ENCODE peak calls at places on chromosomes 13 and 19, in six cellular contexts. O, M, R, S, Q and A are unnamed samples.

GRCh38 chr19:7679017-7679720 is 1.5 kb upstream of the TRAPPC5 start:
- DNase-seq in O (peak; percentile 58), M (no peak), R (no peak), S (no peak), Q (no peak), A (no peak)

GRCh38 chr19:46753420-46754155 is 7.3 kb upstream of the STRN4 start:
- DNase-seq in O (peak; percentile 63), M (no peak), R (peak; percentile 84), S (peak; percentile 24), Q (peak; percentile 67), A (no peak)

GRCh38 chr19:54418030-54418929 is 3.0 kb downstream of the TTYH1 start:
- DNase-seq in O (no peak), M (peak; percentile 58), R (no peak), S (no peak), Q (no peak), A (no peak)

GRCh38 chr13:46775385-46776065 is 21.4 kb downstream of the ESD start:
- DNase-seq in O (no peak), M (no peak), R (no peak), S (no peak), Q (no peak), A (no peak)

GRCh38 chr13:111586291-111586690 is 265.8 kb downstream of the TEX29 start:
- DNase-seq in O (no peak), M (no peak), R (peak; percentile 51), S (no peak), Q (no peak), A (no peak)

GRCh38 chr13:53398051-53398450 is 369.4 kb downstream of the OLFM4 start:
- DNase-seq in O (no peak), M (no peak), R (no peak), S (no peak), Q (no peak), A (no peak)

GRCh38 chr19:14979498-14980255 is at the start of gene SLC1A6:
- DNase-seq in O (no peak), M (no peak), R (no peak), S (no peak), Q (no peak), A (no peak)

GRCh38 chr13:84139561-84140158 is 257.4 kb upstream of the SLITRK1 start:
- DNase-seq in O (no peak), M (no peak), R (no peak), S (no peak), Q (no peak), A (no peak)

GRCh38 chr13:26658491-26658890 is 101.0 kb downstream of the WASF3 start:
- DNase-seq in O (no peak), M (peak; percentile 20), R (no peak), S (no peak), Q (no peak), A (no peak)

GRCh38 chr19:5340637-5341447 is at the start of gene PTPRS:
- DNase-seq in O (peak; percentile 41), M (peak; percentile 89), R (peak; percentile 83), S (peak; percentile 81), Q (peak; percentile 57), A (no peak)

GRCh38 chr19:5895890-5896289 is 7.7 kb downstream of the NDUFA11 start:
- DNase-seq in O (no peak), M (no peak), R (no peak), S (no peak), Q (no peak), A (no peak)

GRCh38 chr13:99516153-99516929 is 15.1 kb downstream of the TM9SF2 start:
- DNase-seq in O (no peak), M (no peak), R (no peak), S (no peak), Q (no peak), A (no peak)

GRCh38 chr13:74136089-74136658 is 2.0 kb upstream of the KLF12 start:
- DNase-seq in O (peak; percentile 21), M (peak; percentile 19), R (peak; percentile 78), S (peak; percentile 30), Q (no peak), A (no peak)

GRCh38 chr19:8655340-8655709 is 24.9 kb downstream of the NFILZ start:
- DNase-seq in O (no peak), M (no peak), R (peak; percentile 36), S (no peak), Q (no peak), A (no peak)

GRCh38 chr13:30125422-30126073 is 181.8 kb downstream of the KATNAL1 start:
- DNase-seq in O (no peak), M (no peak), R (no peak), S (peak; percentile 31), Q (peak; percentile 92), A (no peak)

GRCh38 chr13:42651936-42652641 is 78.1 kb downstream of the TNFSF11 start:
- DNase-seq in O (no peak), M (no peak), R (no peak), S (no peak), Q (no peak), A (no peak)

GRCh38 chr13:37403776-37404497 is 194.6 kb downstream of the POSTN start:
- DNase-seq in O (no peak), M (no peak), R (no peak), S (no peak), Q (no peak), A (no peak)

GRCh38 chr19:16722591-16722990 is 2.9 kb downstream of the NWD1 start:
- DNase-seq in O (no peak), M (no peak), R (no peak), S (no peak), Q (no peak), A (no peak)

GRCh38 chr13:26695891-26696311 is 64.7 kb downstream of the GPR12 start:
- DNase-seq in O (no peak), M (no peak), R (no peak), S (no peak), Q (no peak), A (no peak)

GRCh38 chr13:42276683-42277082 is 4.7 kb downstream of the AKAP11 start:
- DNase-seq in O (no peak), M (no peak), R (no peak), S (no peak), Q (no peak), A (no peak)

GRCh38 chr13:34156841-34157365 is 339.0 kb downstream of the RFC3 start:
- DNase-seq in O (no peak), M (peak; percentile 42), R (no peak), S (peak; percentile 88), Q (peak; percentile 82), A (peak; percentile 91)

GRCh38 chr19:6765738-6766356 is 1.4 kb downstream of the SH2D3A start:
- DNase-seq in O (no peak), M (no peak), R (no peak), S (peak; percentile 43), Q (no peak), A (peak; percentile 53)

GRCh38 chr13:72850959-72851677 is 69.2 kb downstream of the PIBF1 start:
- DNase-seq in O (no peak), M (no peak), R (no peak), S (no peak), Q (no peak), A (no peak)

GRCh38 chr13:107883561-107884175 is 331.7 kb downstream of the LIG4 start:
- DNase-seq in O (no peak), M (no peak), R (no peak), S (peak; percentile 51), Q (no peak), A (peak; percentile 89)

GRCh38 chr13:73223372-73223781 is 164.6 kb downstream of the KLF5 start:
- DNase-seq in O (no peak), M (no peak), R (no peak), S (no peak), Q (no peak), A (no peak)

GRCh38 chr19:3536429-3537100 is 2.4 kb upstream of the TEKTIP1 start:
- DNase-seq in O (no peak), M (peak; percentile 81), R (no peak), S (no peak), Q (no peak), A (no peak)

GRCh38 chr13:48443442-48444208 is 30.7 kb upstream of the LPAR6 start:
- DNase-seq in O (no peak), M (no peak), R (no peak), S (no peak), Q (no peak), A (no peak)

GRCh38 chr13:39855236-39855635 is 199.8 kb downstream of the COG6 start:
- DNase-seq in O (no peak), M (no peak), R (no peak), S (no peak), Q (no peak), A (no peak)

GRCh38 chr13:74695021-74695800 is 561.0 kb upstream of the KLF12 start:
- DNase-seq in O (no peak), M (no peak), R (no peak), S (no peak), Q (no peak), A (no peak)

GRCh38 chr19:41578886-41579285 is 2.9 kb downstream of the CEACAM21 start:
- DNase-seq in O (no peak), M (no peak), R (no peak), S (no peak), Q (no peak), A (no peak)

GRCh38 chr19:9848060-9848459 is 12.9 kb downstream of the PIN1 start:
- DNase-seq in O (no peak), M (no peak), R (no peak), S (no peak), Q (no peak), A (no peak)